ENCODE peak calls at places on chromosome 12, in ten cellular contexts. Q is progenitor cell of endocrine pancreas; K is upper lobe of right lung; T is ELF-1; B is HS-5; W is stimulated activated CD8-positive, alpha-beta memory T cell treated with anti-CD3 and anti-CD28 coated beads, Interleukin-4, amount 100 ng/mL, for 1 hour; S is activated naive CD4-positive, alpha-beta T cell treated with anti-CD3 and anti-CD28 coated beads, Interleukin-2, amount 10 ng/mL, durations not matched to agents 7 days and 5 days; F is stimulated activated CD4-positive, alpha-beta T cell treated with anti-CD3 and anti-CD28 coated beads, Interleukin-12 subunit alpha, Interleukin-12 subunit beta, amount 100 ng/mL, for 4 hours; Z is RWPE2; N is A549. Y is an unnamed sample.
A peak's percentile ranks its signal among the peaks of the same experiment; 100 is the strongest.

GRCh38 chr12:89723276-89723675 is 14.6 kb upstream of the ATP2B1 start:
- DNase-seq in T (no peak), Q (no peak), N (no peak), S (no peak), Z (no peak), B (no peak), W (no peak), K (no peak), F (no peak), Y (no peak)

GRCh38 chr12:2732290-2732689 is 62.5 kb upstream of the FKBP4 start:
- DNase-seq in B (no peak), Z (no peak), K (no peak), T (no peak), N (no peak), F (no peak), Q (no peak), S (no peak), W (no peak), Y (no peak)

GRCh38 chr12:110565919-110566871 is 16.9 kb downstream of the PPTC7 start:
- DNase-seq in F (no peak), Z (no peak), B (no peak), N (no peak), T (no peak), K (no peak), S (no peak), W (no peak), Q (no peak), Y (no peak)

GRCh38 chr12:50315803-50316202 is 32.5 kb upstream of the LIMA1 start:
- DNase-seq in Q (no peak), N (no peak), W (no peak), S (no peak), F (no peak), T (no peak), Z (no peak), K (no peak), B (no peak), Y (no peak)

GRCh38 chr12:114655934-114656697 is 27.9 kb downstream of the TBX3 start:
- DNase-seq in B (no peak), N (peak; percentile 95), F (no peak), T (peak; percentile 74), K (no peak), Q (no peak), Z (no peak), S (no peak), W (no peak), Y (no peak)

GRCh38 chr12:3225154-3225795 is 148.1 kb downstream of the TSPAN9 start:
- DNase-seq in F (no peak), N (no peak), W (no peak), K (no peak), Q (no peak), S (no peak), B (no peak), Z (peak; percentile 71), T (no peak), Y (no peak)

GRCh38 chr12:26054383-26054782 is 70.5 kb downstream of the BHLHE41 start:
- DNase-seq in K (no peak), T (no peak), S (no peak), B (no peak), N (no peak), Q (no peak), F (no peak), Z (no peak), W (no peak), Y (no peak)

GRCh38 chr12:31574803-31575573 is 15.9 kb downstream of the DENND5B start:
- DNase-seq in T (no peak), N (no peak), Q (no peak), B (no peak), S (no peak), F (no peak), K (no peak), W (no peak), Z (no peak), Y (no peak)

GRCh38 chr12:110199360-110200123 is 75.4 kb downstream of the IFT81 start:
- DNase-seq in Q (no peak), Z (no peak), T (peak; percentile 7), F (no peak), N (peak; percentile 70), S (peak; percentile 30), W (no peak), K (no peak), B (no peak), Y (no peak)

GRCh38 chr12:115998119-115998633 is 279.3 kb downstream of the MED13L start:
- DNase-seq in T (peak; percentile 77), K (no peak), Q (no peak), N (peak; percentile 56), F (no peak), Z (no peak), S (no peak), W (no peak), B (peak; percentile 35), Y (peak; percentile 14)

GRCh38 chr12:56061982-56062381 is 18.0 kb upstream of the ERBB3 start:
- DNase-seq in W (no peak), B (no peak), S (no peak), Q (no peak), K (no peak), N (no peak), T (no peak), Z (no peak), F (no peak), Y (no peak)

GRCh38 chr12:105226219-105226618 is 9.8 kb downstream of the APPL2 start:
- DNase-seq in F (no peak), Z (no peak), S (peak; percentile 62), K (peak; percentile 56), Q (no peak), N (no peak), W (no peak), B (peak; percentile 94), T (no peak), Y (peak; percentile 47)

GRCh38 chr12:3283137-3283680 is 206.0 kb downstream of the TSPAN9 start:
- DNase-seq in Q (no peak), B (no peak), N (no peak), K (no peak), F (no peak), T (no peak), S (no peak), W (no peak), Z (no peak), Y (no peak)

GRCh38 chr12:1851126-1851791 is 30.9 kb downstream of the LRTM2 start:
- DNase-seq in Q (no peak), W (no peak), N (no peak), B (peak; percentile 81), Z (no peak), K (no peak), S (no peak), T (no peak), F (no peak), Y (no peak)

GRCh38 chr12:13347241-13348043 is 150.9 kb downstream of the EMP1 start:
- DNase-seq in K (no peak), Z (no peak), F (peak; percentile 26), N (peak; percentile 69), Q (no peak), S (no peak), W (no peak), B (peak; percentile 86), T (no peak), Y (no peak)

GRCh38 chr12:84738481-84738972 is 174.1 kb downstream of the SLC6A15 start:
- DNase-seq in Z (no peak), W (no peak), B (peak; percentile 77), F (no peak), Q (no peak), S (no peak), N (no peak), K (no peak), T (peak; percentile 11), Y (no peak)

GRCh38 chr12:127555071-127555470 is 711.9 kb upstream of the TMEM132C start:
- DNase-seq in T (no peak), W (no peak), B (no peak), S (no peak), N (no peak), Q (no peak), K (no peak), F (no peak), Z (no peak), Y (no peak)

GRCh38 chr12:47071241-47071852 is 8.1 kb upstream of the PCED1B start:
- DNase-seq in B (no peak), S (no peak), Q (no peak), W (no peak), N (peak; percentile 72), K (no peak), Z (no peak), F (no peak), T (peak; percentile 54), Y (no peak)

GRCh38 chr12:50820177-50820576 is 22.5 kb upstream of the TMPRSS12 start:
- DNase-seq in F (no peak), S (no peak), Q (no peak), T (no peak), Z (no peak), B (no peak), W (no peak), N (no peak), K (no peak), Y (no peak)

GRCh38 chr12:128783129-128783574 is 40.6 kb downstream of the SLC15A4 start:
- DNase-seq in Z (no peak), Q (no peak), K (peak; percentile 21), S (peak; percentile 39), N (no peak), F (peak; percentile 28), W (no peak), T (no peak), B (no peak), Y (no peak)

GRCh38 chr12:119061208-119061796 is 80.0 kb downstream of the SRRM4 start:
- DNase-seq in Z (peak; percentile 17), T (peak; percentile 73), F (peak; percentile 9), Q (peak; percentile 64), W (peak; percentile 0), N (peak; percentile 53), K (peak; percentile 75), B (no peak), S (peak; percentile 72), Y (peak; percentile 11)

GRCh38 chr12:98644433-98644711 is 216 bp downstream of the IKBIP start:
- DNase-seq in Z (peak; percentile 79), K (no peak), Q (peak; percentile 52), B (no peak), N (peak; percentile 83), W (no peak), T (no peak), F (no peak), S (no peak), Y (peak; percentile 29)

GRCh38 chr12:132309162-132310086 is 20.0 kb downstream of the GALNT9 start:
- DNase-seq in N (no peak), B (no peak), F (no peak), Q (no peak), Z (peak; percentile 46), K (no peak), S (no peak), T (no peak), W (no peak), Y (no peak)

GRCh38 chr12:120242971-120243699 is 22.4 kb downstream of the PXN start:
- DNase-seq in B (no peak), N (no peak), K (no peak), T (no peak), W (no peak), S (no peak), Q (no peak), Z (no peak), F (no peak), Y (no peak)

GRCh38 chr12:70660620-70661219 is 23.5 kb upstream of the PTPRB start:
- DNase-seq in B (peak; percentile 82), F (no peak), Q (no peak), K (no peak), S (peak; percentile 22), Z (no peak), W (no peak), N (peak; percentile 54), T (no peak), Y (no peak)

GRCh38 chr12:104596876-104597833 is 140.4 kb downstream of the CHST11 start:
- DNase-seq in Z (no peak), W (no peak), B (no peak), Q (no peak), N (no peak), F (no peak), K (no peak), S (no peak), T (peak; percentile 46), Y (no peak)

GRCh38 chr12:70628701-70629480 is 8.3 kb downstream of the PTPRB start:
- DNase-seq in B (no peak), S (no peak), F (no peak), T (no peak), Q (no peak), Z (no peak), K (no peak), W (no peak), N (no peak), Y (no peak)

GRCh38 chr12:121610239-121611149 is 15.8 kb upstream of the ORAI1 start:
- DNase-seq in W (no peak), T (peak; percentile 49), Z (no peak), F (no peak), K (no peak), Q (no peak), S (no peak), B (no peak), N (no peak), Y (peak; percentile 40)